ENCODE peak calls at places on chromosomes 12 and 14, in five cellular contexts. T is HCT116, R is tibial nerve, E is uterus, L is SK-N-SH. F is an unnamed sample.

GRCh38 chr14:94598816-94599655 is 13.2 kb upstream of the SERPINA3 start:
- DNase-seq in T (peak; percentile 96), R (peak; percentile 61), E (peak; percentile 67), L (no peak), F (peak; percentile 40)

GRCh38 chr14:69372146-69372545 is 26.0 kb downstream of the ERH start:
- DNase-seq in T (no peak), R (no peak), E (no peak), L (no peak), F (no peak)

GRCh38 chr12:104455594-104456416 is 943 bp upstream of the CHST11 start:
- DNase-seq in T (no peak), R (no peak), E (no peak), L (no peak), F (no peak)

GRCh38 chr12:113547157-113547556 is 75.5 kb upstream of the LHX5 start:
- DNase-seq in T (no peak), R (no peak), E (no peak), L (no peak), F (no peak)

GRCh38 chr14:38290601-38291190 is 34.8 kb upstream of the CLEC14A start:
- DNase-seq in T (no peak), R (no peak), E (no peak), L (no peak), F (no peak)

GRCh38 chr12:124036117-124037109 is 63.4 kb downstream of the ZNF664 start:
- DNase-seq in T (peak; percentile 15), R (no peak), E (peak; percentile 61), L (peak; percentile 69), F (no peak)

GRCh38 chr14:78448483-78449094 is 278.4 kb downstream of the NRXN3 start:
- DNase-seq in T (peak; percentile 15), R (peak; percentile 13), E (no peak), L (peak; percentile 61), F (no peak)

GRCh38 chr14:105364100-105364708 is 34.1 kb upstream of the TEX22 start:
- DNase-seq in T (no peak), R (no peak), E (no peak), L (peak; percentile 95), F (no peak)

GRCh38 chr12:22624573-22624907 is 431 bp upstream of the ETNK1 start:
- DNase-seq in T (no peak), R (no peak), E (no peak), L (no peak), F (no peak)

GRCh38 chr12:53255993-53256392 is 12.1 kb upstream of the ESPL1 start:
- DNase-seq in T (no peak), R (no peak), E (no peak), L (no peak), F (no peak)

GRCh38 chr12:105060715-105061378 is 23.4 kb downstream of the ALDH1L2 start:
- DNase-seq in T (peak; percentile 29), R (no peak), E (no peak), L (no peak), F (no peak)

GRCh38 chr14:82528011-82528410 is 994.4 kb upstream of the SEL1L start:
- DNase-seq in T (no peak), R (no peak), E (no peak), L (no peak), F (no peak)

GRCh38 chr14:89828473-89829200 is 125.9 kb downstream of the EFCAB11 start:
- DNase-seq in T (no peak), R (no peak), E (no peak), L (no peak), F (no peak)

GRCh38 chr12:22971247-22971646 is 346.3 kb downstream of the ETNK1 start:
- DNase-seq in T (no peak), R (no peak), E (no peak), L (no peak), F (no peak)

GRCh38 chr14:101819251-101819990 is 57.9 kb downstream of the PPP2R5C start:
- DNase-seq in T (no peak), R (no peak), E (no peak), L (no peak), F (no peak)

GRCh38 chr14:101823081-101823480 is 61.6 kb downstream of the PPP2R5C start:
- DNase-seq in T (no peak), R (no peak), E (no peak), L (no peak), F (no peak)

GRCh38 chr14:101821528-101821927 is 60.0 kb downstream of the PPP2R5C start:
- DNase-seq in T (no peak), R (no peak), E (no peak), L (no peak), F (no peak)

GRCh38 chr14:101817511-101818001 is 56.0 kb downstream of the PPP2R5C start:
- DNase-seq in T (no peak), R (no peak), E (no peak), L (no peak), F (no peak)

GRCh38 chr14:101820283-101820798 is 58.8 kb downstream of the PPP2R5C start:
- DNase-seq in T (no peak), R (no peak), E (no peak), L (no peak), F (no peak)
- H3K4me3 ChIP-seq in T (no peak overlapping the region), R (no peak overlapping the region), E (no peak overlapping the region), L (no peak overlapping the region), F (no peak overlapping the region)

DNA sequence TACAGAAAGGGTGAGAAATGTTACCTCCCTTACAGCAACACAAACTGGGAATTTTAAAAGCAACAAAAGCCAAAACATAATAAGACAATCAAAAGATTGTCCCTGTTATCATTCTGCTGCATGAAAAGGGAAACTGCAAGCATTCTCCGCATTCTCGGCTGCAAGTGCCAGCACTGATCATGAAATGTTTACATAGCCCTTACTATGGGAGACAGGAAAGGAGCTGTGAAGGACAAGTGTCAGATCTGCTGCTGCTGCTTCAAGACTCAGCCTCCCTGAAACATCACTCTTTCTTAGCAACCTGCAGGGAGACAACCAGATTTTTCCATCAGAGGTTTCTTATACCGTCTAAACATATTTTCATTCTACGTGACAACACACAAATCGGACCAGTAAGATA is 20.1 kb downstream of the DENND5B start:
- DNase-seq in T (no peak), R (no peak), E (no peak), L (no peak), F (no peak)
- H3K4me1 ChIP-seq in T (peaks cover 5% of the 10 kb centered on the region), R (no peaks in the 10 kb centered on the region), E (no peaks in the 10 kb centered on the region), L (no peaks in the 10 kb centered on the region), F (peaks cover 26% of the 10 kb centered on the region)

GRCh38 chr12:81141220-81141619 is 63.3 kb downstream of the ACSS3 start:
- DNase-seq in T (no peak), R (no peak), E (no peak), L (no peak), F (no peak)
- H3K27ac ChIP-seq in T (no peak overlapping the region), R (no peak overlapping the region), E (no peak overlapping the region), L (no peak overlapping the region), F (no peak overlapping the region)

DNA sequence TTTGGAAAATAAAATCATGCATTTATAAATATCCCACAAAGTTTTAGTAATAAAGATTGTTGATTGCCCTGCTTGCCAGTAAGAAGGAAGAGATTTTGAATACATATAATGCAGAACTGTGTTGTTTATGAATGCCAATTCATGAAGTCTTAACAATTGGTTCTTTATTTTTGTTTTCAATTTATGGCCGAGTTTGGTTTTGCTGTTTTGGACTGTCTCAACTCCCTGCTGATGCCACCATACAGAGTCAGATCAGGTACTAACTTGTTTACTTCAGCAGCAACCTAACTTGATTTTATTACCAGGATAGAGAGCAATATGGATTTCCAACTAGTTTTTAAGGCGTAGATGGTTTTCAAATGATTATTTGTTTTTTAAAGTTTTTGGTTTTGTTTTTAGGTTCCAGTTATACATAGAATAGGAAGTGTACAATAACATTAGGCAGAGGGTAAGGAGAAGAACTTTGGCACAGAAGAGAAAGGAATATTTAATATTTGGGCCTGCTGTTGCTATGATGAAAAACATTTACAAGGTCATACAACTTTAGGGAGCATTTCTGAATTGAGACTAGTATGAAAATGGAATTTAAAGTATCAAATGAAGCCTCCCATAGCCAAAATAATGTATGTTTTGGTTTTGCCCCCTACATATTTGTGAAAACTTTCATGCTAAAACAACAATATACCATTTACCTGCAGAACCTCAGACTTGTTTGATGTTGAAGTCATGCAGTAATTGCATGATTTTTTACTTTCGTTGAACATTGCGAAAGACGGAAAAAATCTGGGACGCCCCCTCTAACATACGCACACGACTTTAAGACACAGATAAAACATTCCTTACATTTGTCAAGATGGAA is 904 bp upstream of the FAM177A1 start:
- DNase-seq in T (no peak), R (no peak), E (no peak), L (peak; percentile 22), F (no peak)
- H3K4me3 ChIP-seq in T (peak overlapping the region; percentile 81), R (peak overlapping the region; percentile 85), E (peak overlapping the region; percentile 69), L (peak overlapping the region; percentile 70), F (peak overlapping the region; percentile 72)